ENCODE peak calls at places on chromosomes 1 and 21, in ten cellular contexts. One of them, this sample, is unnamed.

GRCh38 chr1:225820522-225821120 is 10.7 kb downstream of the EPHX1 start:
- ATAC-seq in activated naive CD8-positive, alpha-beta T cell treated with anti-CD3 and anti-CD28 coated beads, Interleukin-2, amount 50 U/mL, for 24 hours: no peak
- ATAC-seq in SK-N-SH treated with all-trans-retinoic acid at 6 μM for 48 hours: no peak
- ATAC-seq in activated CD8-positive, alpha-beta memory T cell treated with anti-CD3 and anti-CD28 coated beads, Interleukin-2, amount 10 ng/mL, durations not matched to agents 7 days and 5 days: no peak
- ATAC-seq in T-helper 17 cell: no peak
- ATAC-seq in mucosa of descending colon: no peak
- ATAC-seq in K562: no peak
- ATAC-seq in right cardiac atrium: no peak
- ATAC-seq in pancreas: peak; percentile 30
- ATAC-seq in activated CD8-positive, alpha-beta T cell treated with anti-CD3 and anti-CD28 coated beads, Interleukin-2, amount 10 ng/mL, durations not matched to agents 7 days and 5 days: no peak
- ATAC-seq in this sample: no peak

GRCh38 chr1:246364415-246364941 is 142.6 kb downstream of the SMYD3 start:
- ATAC-seq in activated naive CD8-positive, alpha-beta T cell treated with anti-CD3 and anti-CD28 coated beads, Interleukin-2, amount 50 U/mL, for 24 hours: peak; percentile 65
- ATAC-seq in SK-N-SH treated with all-trans-retinoic acid at 6 μM for 48 hours: no peak
- ATAC-seq in activated CD8-positive, alpha-beta memory T cell treated with anti-CD3 and anti-CD28 coated beads, Interleukin-2, amount 10 ng/mL, durations not matched to agents 7 days and 5 days: no peak
- ATAC-seq in T-helper 17 cell: no peak
- ATAC-seq in mucosa of descending colon: no peak
- ATAC-seq in K562: no peak
- ATAC-seq in right cardiac atrium: no peak
- ATAC-seq in pancreas: no peak
- ATAC-seq in activated CD8-positive, alpha-beta T cell treated with anti-CD3 and anti-CD28 coated beads, Interleukin-2, amount 10 ng/mL, durations not matched to agents 7 days and 5 days: no peak
- ATAC-seq in this sample: no peak

GRCh38 chr1:205357567-205357966 is 845 bp upstream of the KLHDC8A start:
- ATAC-seq in activated naive CD8-positive, alpha-beta T cell treated with anti-CD3 and anti-CD28 coated beads, Interleukin-2, amount 50 U/mL, for 24 hours: no peak
- ATAC-seq in SK-N-SH treated with all-trans-retinoic acid at 6 μM for 48 hours: no peak
- ATAC-seq in activated CD8-positive, alpha-beta memory T cell treated with anti-CD3 and anti-CD28 coated beads, Interleukin-2, amount 10 ng/mL, durations not matched to agents 7 days and 5 days: no peak
- ATAC-seq in T-helper 17 cell: no peak
- ATAC-seq in mucosa of descending colon: peak; percentile 6
- ATAC-seq in K562: no peak
- ATAC-seq in right cardiac atrium: no peak
- ATAC-seq in pancreas: no peak
- ATAC-seq in activated CD8-positive, alpha-beta T cell treated with anti-CD3 and anti-CD28 coated beads, Interleukin-2, amount 10 ng/mL, durations not matched to agents 7 days and 5 days: no peak
- ATAC-seq in this sample: peak; percentile 74

GRCh38 chr1:59062743-59063142 is 234.2 kb upstream of the FGGY start:
- ATAC-seq in activated naive CD8-positive, alpha-beta T cell treated with anti-CD3 and anti-CD28 coated beads, Interleukin-2, amount 50 U/mL, for 24 hours: peak; percentile 60
- ATAC-seq in SK-N-SH treated with all-trans-retinoic acid at 6 μM for 48 hours: peak; percentile 27
- ATAC-seq in activated CD8-positive, alpha-beta memory T cell treated with anti-CD3 and anti-CD28 coated beads, Interleukin-2, amount 10 ng/mL, durations not matched to agents 7 days and 5 days: no peak
- ATAC-seq in T-helper 17 cell: no peak
- ATAC-seq in mucosa of descending colon: peak; percentile 70
- ATAC-seq in K562: peak; percentile 83
- ATAC-seq in right cardiac atrium: peak; percentile 84
- ATAC-seq in pancreas: peak; percentile 48
- ATAC-seq in activated CD8-positive, alpha-beta T cell treated with anti-CD3 and anti-CD28 coated beads, Interleukin-2, amount 10 ng/mL, durations not matched to agents 7 days and 5 days: no peak
- ATAC-seq in this sample: peak; percentile 34

GRCh38 chr1:16352842-16353535 is 709 bp upstream of the FBXO42 start:
- ATAC-seq in activated naive CD8-positive, alpha-beta T cell treated with anti-CD3 and anti-CD28 coated beads, Interleukin-2, amount 50 U/mL, for 24 hours: no peak
- ATAC-seq in SK-N-SH treated with all-trans-retinoic acid at 6 μM for 48 hours: no peak
- ATAC-seq in activated CD8-positive, alpha-beta memory T cell treated with anti-CD3 and anti-CD28 coated beads, Interleukin-2, amount 10 ng/mL, durations not matched to agents 7 days and 5 days: no peak
- ATAC-seq in T-helper 17 cell: no peak
- ATAC-seq in mucosa of descending colon: peak; percentile 9
- ATAC-seq in K562: peak; percentile 0
- ATAC-seq in right cardiac atrium: no peak
- ATAC-seq in pancreas: peak; percentile 2
- ATAC-seq in activated CD8-positive, alpha-beta T cell treated with anti-CD3 and anti-CD28 coated beads, Interleukin-2, amount 10 ng/mL, durations not matched to agents 7 days and 5 days: no peak
- ATAC-seq in this sample: peak; percentile 42

GRCh38 chr1:117656202-117656641 is 50.4 kb downstream of the TENT5C start:
- ATAC-seq in activated naive CD8-positive, alpha-beta T cell treated with anti-CD3 and anti-CD28 coated beads, Interleukin-2, amount 50 U/mL, for 24 hours: peak; percentile 78
- ATAC-seq in SK-N-SH treated with all-trans-retinoic acid at 6 μM for 48 hours: no peak
- ATAC-seq in activated CD8-positive, alpha-beta memory T cell treated with anti-CD3 and anti-CD28 coated beads, Interleukin-2, amount 10 ng/mL, durations not matched to agents 7 days and 5 days: peak; percentile 48
- ATAC-seq in T-helper 17 cell: peak; percentile 72
- ATAC-seq in mucosa of descending colon: peak; percentile 54
- ATAC-seq in K562: peak; percentile 53
- ATAC-seq in right cardiac atrium: no peak
- ATAC-seq in pancreas: no peak
- ATAC-seq in activated CD8-positive, alpha-beta T cell treated with anti-CD3 and anti-CD28 coated beads, Interleukin-2, amount 10 ng/mL, durations not matched to agents 7 days and 5 days: peak; percentile 68
- ATAC-seq in this sample: no peak

GRCh38 chr1:223035724-223036478 is 107.1 kb downstream of the TLR5 start:
- ATAC-seq in activated naive CD8-positive, alpha-beta T cell treated with anti-CD3 and anti-CD28 coated beads, Interleukin-2, amount 50 U/mL, for 24 hours: no peak
- ATAC-seq in SK-N-SH treated with all-trans-retinoic acid at 6 μM for 48 hours: no peak
- ATAC-seq in activated CD8-positive, alpha-beta memory T cell treated with anti-CD3 and anti-CD28 coated beads, Interleukin-2, amount 10 ng/mL, durations not matched to agents 7 days and 5 days: no peak
- ATAC-seq in T-helper 17 cell: no peak
- ATAC-seq in mucosa of descending colon: no peak
- ATAC-seq in K562: peak; percentile 79
- ATAC-seq in right cardiac atrium: no peak
- ATAC-seq in pancreas: no peak
- ATAC-seq in activated CD8-positive, alpha-beta T cell treated with anti-CD3 and anti-CD28 coated beads, Interleukin-2, amount 10 ng/mL, durations not matched to agents 7 days and 5 days: no peak
- ATAC-seq in this sample: peak; percentile 60

GRCh38 chr1:244712669-244713068 is 59.7 kb downstream of the DESI2 start:
- ATAC-seq in activated naive CD8-positive, alpha-beta T cell treated with anti-CD3 and anti-CD28 coated beads, Interleukin-2, amount 50 U/mL, for 24 hours: peak; percentile 92
- ATAC-seq in SK-N-SH treated with all-trans-retinoic acid at 6 μM for 48 hours: no peak
- ATAC-seq in activated CD8-positive, alpha-beta memory T cell treated with anti-CD3 and anti-CD28 coated beads, Interleukin-2, amount 10 ng/mL, durations not matched to agents 7 days and 5 days: peak; percentile 96
- ATAC-seq in T-helper 17 cell: no peak
- ATAC-seq in mucosa of descending colon: no peak
- ATAC-seq in K562: peak; percentile 12
- ATAC-seq in right cardiac atrium: no peak
- ATAC-seq in pancreas: no peak
- ATAC-seq in activated CD8-positive, alpha-beta T cell treated with anti-CD3 and anti-CD28 coated beads, Interleukin-2, amount 10 ng/mL, durations not matched to agents 7 days and 5 days: peak; percentile 47
- ATAC-seq in this sample: no peak

GRCh38 chr1:89363196-89363595 is 663 bp upstream of the GBP6 start:
- ATAC-seq in activated naive CD8-positive, alpha-beta T cell treated with anti-CD3 and anti-CD28 coated beads, Interleukin-2, amount 50 U/mL, for 24 hours: peak; percentile 92
- ATAC-seq in SK-N-SH treated with all-trans-retinoic acid at 6 μM for 48 hours: peak; percentile 50
- ATAC-seq in activated CD8-positive, alpha-beta memory T cell treated with anti-CD3 and anti-CD28 coated beads, Interleukin-2, amount 10 ng/mL, durations not matched to agents 7 days and 5 days: peak; percentile 84
- ATAC-seq in T-helper 17 cell: no peak
- ATAC-seq in mucosa of descending colon: peak; percentile 13
- ATAC-seq in K562: no peak
- ATAC-seq in right cardiac atrium: no peak
- ATAC-seq in pancreas: no peak
- ATAC-seq in activated CD8-positive, alpha-beta T cell treated with anti-CD3 and anti-CD28 coated beads, Interleukin-2, amount 10 ng/mL, durations not matched to agents 7 days and 5 days: peak; percentile 74
- ATAC-seq in this sample: peak; percentile 56

GRCh38 chr1:237171564-237172485 is 129.8 kb downstream of the RYR2 start:
- ATAC-seq in activated naive CD8-positive, alpha-beta T cell treated with anti-CD3 and anti-CD28 coated beads, Interleukin-2, amount 50 U/mL, for 24 hours: no peak
- ATAC-seq in SK-N-SH treated with all-trans-retinoic acid at 6 μM for 48 hours: no peak
- ATAC-seq in activated CD8-positive, alpha-beta memory T cell treated with anti-CD3 and anti-CD28 coated beads, Interleukin-2, amount 10 ng/mL, durations not matched to agents 7 days and 5 days: no peak
- ATAC-seq in T-helper 17 cell: no peak
- ATAC-seq in mucosa of descending colon: no peak
- ATAC-seq in K562: no peak
- ATAC-seq in right cardiac atrium: no peak
- ATAC-seq in pancreas: no peak
- ATAC-seq in activated CD8-positive, alpha-beta T cell treated with anti-CD3 and anti-CD28 coated beads, Interleukin-2, amount 10 ng/mL, durations not matched to agents 7 days and 5 days: no peak
- ATAC-seq in this sample: no peak

GRCh38 chr1:186873687-186874086 is 44.9 kb downstream of the PLA2G4A start:
- ATAC-seq in activated naive CD8-positive, alpha-beta T cell treated with anti-CD3 and anti-CD28 coated beads, Interleukin-2, amount 50 U/mL, for 24 hours: no peak
- ATAC-seq in SK-N-SH treated with all-trans-retinoic acid at 6 μM for 48 hours: no peak
- ATAC-seq in activated CD8-positive, alpha-beta memory T cell treated with anti-CD3 and anti-CD28 coated beads, Interleukin-2, amount 10 ng/mL, durations not matched to agents 7 days and 5 days: no peak
- ATAC-seq in T-helper 17 cell: no peak
- ATAC-seq in mucosa of descending colon: no peak
- ATAC-seq in K562: no peak
- ATAC-seq in right cardiac atrium: no peak
- ATAC-seq in pancreas: no peak
- ATAC-seq in activated CD8-positive, alpha-beta T cell treated with anti-CD3 and anti-CD28 coated beads, Interleukin-2, amount 10 ng/mL, durations not matched to agents 7 days and 5 days: no peak
- ATAC-seq in this sample: no peak

GRCh38 chr1:240309804-240310203 is 218.1 kb downstream of the FMN2 start:
- ATAC-seq in activated naive CD8-positive, alpha-beta T cell treated with anti-CD3 and anti-CD28 coated beads, Interleukin-2, amount 50 U/mL, for 24 hours: no peak
- ATAC-seq in SK-N-SH treated with all-trans-retinoic acid at 6 μM for 48 hours: peak; percentile 5
- ATAC-seq in activated CD8-positive, alpha-beta memory T cell treated with anti-CD3 and anti-CD28 coated beads, Interleukin-2, amount 10 ng/mL, durations not matched to agents 7 days and 5 days: no peak
- ATAC-seq in T-helper 17 cell: no peak
- ATAC-seq in mucosa of descending colon: no peak
- ATAC-seq in K562: no peak
- ATAC-seq in right cardiac atrium: no peak
- ATAC-seq in pancreas: peak; percentile 37
- ATAC-seq in activated CD8-positive, alpha-beta T cell treated with anti-CD3 and anti-CD28 coated beads, Interleukin-2, amount 10 ng/mL, durations not matched to agents 7 days and 5 days: no peak
- ATAC-seq in this sample: no peak

GRCh38 chr1:231861541-231862481 is 235.2 kb downstream of the DISC1 start:
- ATAC-seq in activated naive CD8-positive, alpha-beta T cell treated with anti-CD3 and anti-CD28 coated beads, Interleukin-2, amount 50 U/mL, for 24 hours: no peak
- ATAC-seq in SK-N-SH treated with all-trans-retinoic acid at 6 μM for 48 hours: peak; percentile 79
- ATAC-seq in activated CD8-positive, alpha-beta memory T cell treated with anti-CD3 and anti-CD28 coated beads, Interleukin-2, amount 10 ng/mL, durations not matched to agents 7 days and 5 days: no peak
- ATAC-seq in T-helper 17 cell: peak; percentile 48
- ATAC-seq in mucosa of descending colon: no peak
- ATAC-seq in K562: no peak
- ATAC-seq in right cardiac atrium: peak; percentile 85
- ATAC-seq in pancreas: peak; percentile 29
- ATAC-seq in activated CD8-positive, alpha-beta T cell treated with anti-CD3 and anti-CD28 coated beads, Interleukin-2, amount 10 ng/mL, durations not matched to agents 7 days and 5 days: no peak
- ATAC-seq in this sample: peak; percentile 48

GRCh38 chr1:32208463-32208862 is 426 bp upstream of the DCDC2B start:
- ATAC-seq in activated naive CD8-positive, alpha-beta T cell treated with anti-CD3 and anti-CD28 coated beads, Interleukin-2, amount 50 U/mL, for 24 hours: no peak
- ATAC-seq in SK-N-SH treated with all-trans-retinoic acid at 6 μM for 48 hours: no peak
- ATAC-seq in activated CD8-positive, alpha-beta memory T cell treated with anti-CD3 and anti-CD28 coated beads, Interleukin-2, amount 10 ng/mL, durations not matched to agents 7 days and 5 days: no peak
- ATAC-seq in T-helper 17 cell: no peak
- ATAC-seq in mucosa of descending colon: peak; percentile 16
- ATAC-seq in K562: no peak
- ATAC-seq in right cardiac atrium: no peak
- ATAC-seq in pancreas: no peak
- ATAC-seq in activated CD8-positive, alpha-beta T cell treated with anti-CD3 and anti-CD28 coated beads, Interleukin-2, amount 10 ng/mL, durations not matched to agents 7 days and 5 days: no peak
- ATAC-seq in this sample: no peak

GRCh38 chr1:200363200-200363933 is 46.5 kb downstream of the ZNF281 start:
- ATAC-seq in activated naive CD8-positive, alpha-beta T cell treated with anti-CD3 and anti-CD28 coated beads, Interleukin-2, amount 50 U/mL, for 24 hours: no peak
- ATAC-seq in SK-N-SH treated with all-trans-retinoic acid at 6 μM for 48 hours: no peak
- ATAC-seq in activated CD8-positive, alpha-beta memory T cell treated with anti-CD3 and anti-CD28 coated beads, Interleukin-2, amount 10 ng/mL, durations not matched to agents 7 days and 5 days: no peak
- ATAC-seq in T-helper 17 cell: no peak
- ATAC-seq in mucosa of descending colon: no peak
- ATAC-seq in K562: no peak
- ATAC-seq in right cardiac atrium: no peak
- ATAC-seq in pancreas: no peak
- ATAC-seq in activated CD8-positive, alpha-beta T cell treated with anti-CD3 and anti-CD28 coated beads, Interleukin-2, amount 10 ng/mL, durations not matched to agents 7 days and 5 days: no peak
- ATAC-seq in this sample: no peak

GRCh38 chr1:40241372-40241771 is 6.4 kb upstream of the TMCO2 start:
- ATAC-seq in activated naive CD8-positive, alpha-beta T cell treated with anti-CD3 and anti-CD28 coated beads, Interleukin-2, amount 50 U/mL, for 24 hours: peak; percentile 24
- ATAC-seq in SK-N-SH treated with all-trans-retinoic acid at 6 μM for 48 hours: peak; percentile 40
- ATAC-seq in activated CD8-positive, alpha-beta memory T cell treated with anti-CD3 and anti-CD28 coated beads, Interleukin-2, amount 10 ng/mL, durations not matched to agents 7 days and 5 days: peak; percentile 31
- ATAC-seq in T-helper 17 cell: peak; percentile 14
- ATAC-seq in mucosa of descending colon: no peak
- ATAC-seq in K562: no peak
- ATAC-seq in right cardiac atrium: no peak
- ATAC-seq in pancreas: no peak
- ATAC-seq in activated CD8-positive, alpha-beta T cell treated with anti-CD3 and anti-CD28 coated beads, Interleukin-2, amount 10 ng/mL, durations not matched to agents 7 days and 5 days: no peak
- ATAC-seq in this sample: no peak

GRCh38 chr1:169595764-169596711 is 9.8 kb upstream of the F5 start:
- ATAC-seq in activated naive CD8-positive, alpha-beta T cell treated with anti-CD3 and anti-CD28 coated beads, Interleukin-2, amount 50 U/mL, for 24 hours: peak; percentile 58
- ATAC-seq in SK-N-SH treated with all-trans-retinoic acid at 6 μM for 48 hours: peak; percentile 81
- ATAC-seq in activated CD8-positive, alpha-beta memory T cell treated with anti-CD3 and anti-CD28 coated beads, Interleukin-2, amount 10 ng/mL, durations not matched to agents 7 days and 5 days: peak; percentile 70
- ATAC-seq in T-helper 17 cell: peak; percentile 37
- ATAC-seq in mucosa of descending colon: peak; percentile 36
- ATAC-seq in K562: peak; percentile 73
- ATAC-seq in right cardiac atrium: peak; percentile 47
- ATAC-seq in pancreas: peak; percentile 30
- ATAC-seq in activated CD8-positive, alpha-beta T cell treated with anti-CD3 and anti-CD28 coated beads, Interleukin-2, amount 10 ng/mL, durations not matched to agents 7 days and 5 days: peak; percentile 81
- ATAC-seq in this sample: peak; percentile 25

GRCh38 chr1:61770131-61770530 is 27.9 kb downstream of the PATJ start:
- ATAC-seq in activated naive CD8-positive, alpha-beta T cell treated with anti-CD3 and anti-CD28 coated beads, Interleukin-2, amount 50 U/mL, for 24 hours: no peak
- ATAC-seq in SK-N-SH treated with all-trans-retinoic acid at 6 μM for 48 hours: no peak
- ATAC-seq in activated CD8-positive, alpha-beta memory T cell treated with anti-CD3 and anti-CD28 coated beads, Interleukin-2, amount 10 ng/mL, durations not matched to agents 7 days and 5 days: no peak
- ATAC-seq in T-helper 17 cell: no peak
- ATAC-seq in mucosa of descending colon: no peak
- ATAC-seq in K562: no peak
- ATAC-seq in right cardiac atrium: no peak
- ATAC-seq in pancreas: no peak
- ATAC-seq in activated CD8-positive, alpha-beta T cell treated with anti-CD3 and anti-CD28 coated beads, Interleukin-2, amount 10 ng/mL, durations not matched to agents 7 days and 5 days: no peak
- ATAC-seq in this sample: no peak

GRCh38 chr1:109794319-109795132 is 30.8 kb upstream of the EPS8L3 start:
- ATAC-seq in activated naive CD8-positive, alpha-beta T cell treated with anti-CD3 and anti-CD28 coated beads, Interleukin-2, amount 50 U/mL, for 24 hours: no peak
- ATAC-seq in SK-N-SH treated with all-trans-retinoic acid at 6 μM for 48 hours: no peak
- ATAC-seq in activated CD8-positive, alpha-beta memory T cell treated with anti-CD3 and anti-CD28 coated beads, Interleukin-2, amount 10 ng/mL, durations not matched to agents 7 days and 5 days: no peak
- ATAC-seq in T-helper 17 cell: no peak
- ATAC-seq in mucosa of descending colon: peak; percentile 2
- ATAC-seq in K562: no peak
- ATAC-seq in right cardiac atrium: no peak
- ATAC-seq in pancreas: no peak
- ATAC-seq in activated CD8-positive, alpha-beta T cell treated with anti-CD3 and anti-CD28 coated beads, Interleukin-2, amount 10 ng/mL, durations not matched to agents 7 days and 5 days: no peak
- ATAC-seq in this sample: no peak

GRCh38 chr21:36437745-36438128 is 42.2 kb downstream of the CLDN14 start:
- ATAC-seq in activated naive CD8-positive, alpha-beta T cell treated with anti-CD3 and anti-CD28 coated beads, Interleukin-2, amount 50 U/mL, for 24 hours: no peak
- ATAC-seq in SK-N-SH treated with all-trans-retinoic acid at 6 μM for 48 hours: peak; percentile 53
- ATAC-seq in activated CD8-positive, alpha-beta memory T cell treated with anti-CD3 and anti-CD28 coated beads, Interleukin-2, amount 10 ng/mL, durations not matched to agents 7 days and 5 days: no peak
- ATAC-seq in T-helper 17 cell: no peak
- ATAC-seq in mucosa of descending colon: no peak
- ATAC-seq in K562: peak; percentile 54
- ATAC-seq in right cardiac atrium: peak; percentile 91
- ATAC-seq in pancreas: peak; percentile 84
- ATAC-seq in activated CD8-positive, alpha-beta T cell treated with anti-CD3 and anti-CD28 coated beads, Interleukin-2, amount 10 ng/mL, durations not matched to agents 7 days and 5 days: no peak
- ATAC-seq in this sample: no peak

GRCh38 chr1:184954232-184954995 is 19.9 kb downstream of the NIBAN1 start:
- ATAC-seq in activated naive CD8-positive, alpha-beta T cell treated with anti-CD3 and anti-CD28 coated beads, Interleukin-2, amount 50 U/mL, for 24 hours: no peak
- ATAC-seq in SK-N-SH treated with all-trans-retinoic acid at 6 μM for 48 hours: peak; percentile 70
- ATAC-seq in activated CD8-positive, alpha-beta memory T cell treated with anti-CD3 and anti-CD28 coated beads, Interleukin-2, amount 10 ng/mL, durations not matched to agents 7 days and 5 days: peak; percentile 33
- ATAC-seq in T-helper 17 cell: peak; percentile 28
- ATAC-seq in mucosa of descending colon: no peak
- ATAC-seq in K562: peak; percentile 38
- ATAC-seq in right cardiac atrium: no peak
- ATAC-seq in pancreas: peak; percentile 41
- ATAC-seq in activated CD8-positive, alpha-beta T cell treated with anti-CD3 and anti-CD28 coated beads, Interleukin-2, amount 10 ng/mL, durations not matched to agents 7 days and 5 days: no peak
- ATAC-seq in this sample: peak; percentile 63

GRCh38 chr1:1989759-1990158 is 13.8 kb downstream of the CFAP74 start:
- ATAC-seq in activated naive CD8-positive, alpha-beta T cell treated with anti-CD3 and anti-CD28 coated beads, Interleukin-2, amount 50 U/mL, for 24 hours: no peak
- ATAC-seq in SK-N-SH treated with all-trans-retinoic acid at 6 μM for 48 hours: no peak
- ATAC-seq in activated CD8-positive, alpha-beta memory T cell treated with anti-CD3 and anti-CD28 coated beads, Interleukin-2, amount 10 ng/mL, durations not matched to agents 7 days and 5 days: no peak
- ATAC-seq in T-helper 17 cell: no peak
- ATAC-seq in mucosa of descending colon: no peak
- ATAC-seq in K562: no peak
- ATAC-seq in right cardiac atrium: peak; percentile 63
- ATAC-seq in pancreas: no peak
- ATAC-seq in activated CD8-positive, alpha-beta T cell treated with anti-CD3 and anti-CD28 coated beads, Interleukin-2, amount 10 ng/mL, durations not matched to agents 7 days and 5 days: no peak
- ATAC-seq in this sample: no peak

GRCh38 chr1:208917719-208918118 is 665.8 kb upstream of the CAMK1G start:
- ATAC-seq in activated naive CD8-positive, alpha-beta T cell treated with anti-CD3 and anti-CD28 coated beads, Interleukin-2, amount 50 U/mL, for 24 hours: no peak
- ATAC-seq in SK-N-SH treated with all-trans-retinoic acid at 6 μM for 48 hours: no peak
- ATAC-seq in activated CD8-positive, alpha-beta memory T cell treated with anti-CD3 and anti-CD28 coated beads, Interleukin-2, amount 10 ng/mL, durations not matched to agents 7 days and 5 days: no peak
- ATAC-seq in T-helper 17 cell: no peak
- ATAC-seq in mucosa of descending colon: no peak
- ATAC-seq in K562: no peak
- ATAC-seq in right cardiac atrium: no peak
- ATAC-seq in pancreas: no peak
- ATAC-seq in activated CD8-positive, alpha-beta T cell treated with anti-CD3 and anti-CD28 coated beads, Interleukin-2, amount 10 ng/mL, durations not matched to agents 7 days and 5 days: no peak
- ATAC-seq in this sample: peak; percentile 79

GRCh38 chr1:39776886-39777683 is 5.9 kb upstream of the OXCT2 start:
- ATAC-seq in activated naive CD8-positive, alpha-beta T cell treated with anti-CD3 and anti-CD28 coated beads, Interleukin-2, amount 50 U/mL, for 24 hours: no peak
- ATAC-seq in SK-N-SH treated with all-trans-retinoic acid at 6 μM for 48 hours: no peak
- ATAC-seq in activated CD8-positive, alpha-beta memory T cell treated with anti-CD3 and anti-CD28 coated beads, Interleukin-2, amount 10 ng/mL, durations not matched to agents 7 days and 5 days: no peak
- ATAC-seq in T-helper 17 cell: no peak
- ATAC-seq in mucosa of descending colon: no peak
- ATAC-seq in K562: no peak
- ATAC-seq in right cardiac atrium: no peak
- ATAC-seq in pancreas: peak; percentile 43
- ATAC-seq in activated CD8-positive, alpha-beta T cell treated with anti-CD3 and anti-CD28 coated beads, Interleukin-2, amount 10 ng/mL, durations not matched to agents 7 days and 5 days: no peak
- ATAC-seq in this sample: no peak

GRCh38 chr21:41817877-41818855 is 51.3 kb upstream of the RIPK4 start:
- ATAC-seq in activated naive CD8-positive, alpha-beta T cell treated with anti-CD3 and anti-CD28 coated beads, Interleukin-2, amount 50 U/mL, for 24 hours: no peak
- ATAC-seq in SK-N-SH treated with all-trans-retinoic acid at 6 μM for 48 hours: no peak
- ATAC-seq in activated CD8-positive, alpha-beta memory T cell treated with anti-CD3 and anti-CD28 coated beads, Interleukin-2, amount 10 ng/mL, durations not matched to agents 7 days and 5 days: no peak
- ATAC-seq in T-helper 17 cell: no peak
- ATAC-seq in mucosa of descending colon: no peak
- ATAC-seq in K562: no peak
- ATAC-seq in right cardiac atrium: no peak
- ATAC-seq in pancreas: no peak
- ATAC-seq in activated CD8-positive, alpha-beta T cell treated with anti-CD3 and anti-CD28 coated beads, Interleukin-2, amount 10 ng/mL, durations not matched to agents 7 days and 5 days: no peak
- ATAC-seq in this sample: no peak

GRCh38 chr1:87684786-87685185 is 356.1 kb downstream of the LMO4 start:
- ATAC-seq in activated naive CD8-positive, alpha-beta T cell treated with anti-CD3 and anti-CD28 coated beads, Interleukin-2, amount 50 U/mL, for 24 hours: no peak
- ATAC-seq in SK-N-SH treated with all-trans-retinoic acid at 6 μM for 48 hours: peak; percentile 32
- ATAC-seq in activated CD8-positive, alpha-beta memory T cell treated with anti-CD3 and anti-CD28 coated beads, Interleukin-2, amount 10 ng/mL, durations not matched to agents 7 days and 5 days: no peak
- ATAC-seq in T-helper 17 cell: peak; percentile 41
- ATAC-seq in mucosa of descending colon: peak; percentile 60
- ATAC-seq in K562: no peak
- ATAC-seq in right cardiac atrium: peak; percentile 71
- ATAC-seq in pancreas: peak; percentile 58
- ATAC-seq in activated CD8-positive, alpha-beta T cell treated with anti-CD3 and anti-CD28 coated beads, Interleukin-2, amount 10 ng/mL, durations not matched to agents 7 days and 5 days: no peak
- ATAC-seq in this sample: no peak

GRCh38 chr1:37795340-37796110 is 1.9 kb downstream of the MANEAL start:
- ATAC-seq in activated naive CD8-positive, alpha-beta T cell treated with anti-CD3 and anti-CD28 coated beads, Interleukin-2, amount 50 U/mL, for 24 hours: no peak
- ATAC-seq in SK-N-SH treated with all-trans-retinoic acid at 6 μM for 48 hours: peak; percentile 70
- ATAC-seq in activated CD8-positive, alpha-beta memory T cell treated with anti-CD3 and anti-CD28 coated beads, Interleukin-2, amount 10 ng/mL, durations not matched to agents 7 days and 5 days: no peak
- ATAC-seq in T-helper 17 cell: peak; percentile 35
- ATAC-seq in mucosa of descending colon: peak; percentile 80
- ATAC-seq in K562: peak; percentile 88
- ATAC-seq in right cardiac atrium: peak; percentile 72
- ATAC-seq in pancreas: peak; percentile 85
- ATAC-seq in activated CD8-positive, alpha-beta T cell treated with anti-CD3 and anti-CD28 coated beads, Interleukin-2, amount 10 ng/mL, durations not matched to agents 7 days and 5 days: peak; percentile 43
- ATAC-seq in this sample: peak; percentile 76

GRCh38 chr1:231550448-231550781 is 21.9 kb downstream of the TSNAX start:
- ATAC-seq in activated naive CD8-positive, alpha-beta T cell treated with anti-CD3 and anti-CD28 coated beads, Interleukin-2, amount 50 U/mL, for 24 hours: no peak
- ATAC-seq in SK-N-SH treated with all-trans-retinoic acid at 6 μM for 48 hours: peak; percentile 89
- ATAC-seq in activated CD8-positive, alpha-beta memory T cell treated with anti-CD3 and anti-CD28 coated beads, Interleukin-2, amount 10 ng/mL, durations not matched to agents 7 days and 5 days: no peak
- ATAC-seq in T-helper 17 cell: peak; percentile 61
- ATAC-seq in mucosa of descending colon: peak; percentile 55
- ATAC-seq in K562: peak; percentile 91
- ATAC-seq in right cardiac atrium: no peak
- ATAC-seq in pancreas: peak; percentile 56
- ATAC-seq in activated CD8-positive, alpha-beta T cell treated with anti-CD3 and anti-CD28 coated beads, Interleukin-2, amount 10 ng/mL, durations not matched to agents 7 days and 5 days: peak; percentile 70
- ATAC-seq in this sample: no peak